ENCODE peak calls at places on chromosomes 13 and 19, in nine cellular contexts. H, P, O, N, V, K, G, R and M are unnamed samples.
A peak's percentile ranks its signal among the peaks of the same experiment; 100 is the strongest.

GRCh38 chr13:98368019-98368418 is 190.9 kb upstream of the RNF113B start:
- DNase-seq in V (no peak), G (no peak), H (no peak), K (no peak), R (no peak), P (no peak), N (no peak), O (no peak), M (no peak)

GRCh38 chr19:6842871-6843607 is 44.3 kb upstream of the ADGRE1 start:
- DNase-seq in R (no peak), G (no peak), K (no peak), N (no peak), P (no peak), H (no peak), O (no peak), V (no peak), M (no peak)

GRCh38 chr19:1361601-1362384 is 21.9 kb upstream of the NDUFS7 start:
- DNase-seq in O (no peak), H (no peak), K (no peak), R (peak; percentile 84), G (no peak), V (no peak), N (no peak), P (no peak), M (no peak)

GRCh38 chr19:50205681-50206138 is 2.3 kb downstream of the MYH14 start:
- DNase-seq in G (no peak), H (no peak), O (no peak), N (peak; percentile 89), V (no peak), K (no peak), P (peak; percentile 91), R (no peak), M (no peak)

GRCh38 chr19:43430142-43430710 is 15.5 kb downstream of the TEX101 start:
- DNase-seq in N (no peak), P (no peak), H (no peak), O (no peak), V (no peak), K (no peak), R (peak; percentile 8), G (no peak), M (no peak)

GRCh38 chr13:114135731-114136171 is 3.3 kb upstream of the RASA3 start:
- DNase-seq in G (no peak), R (no peak), N (no peak), O (no peak), V (no peak), P (peak; percentile 12), K (no peak), H (no peak), M (no peak)

GRCh38 chr13:74325106-74325505 is 190.9 kb upstream of the KLF12 start:
- DNase-seq in V (no peak), R (peak; percentile 74), N (no peak), O (no peak), H (peak; percentile 6), P (no peak), G (no peak), K (no peak), M (no peak)

GRCh38 chr19:49591731-49592485 is 926 bp downstream of the PRR12 start:
- DNase-seq in V (no peak), K (peak; percentile 35), N (peak; percentile 63), H (peak; percentile 57), O (no peak), G (peak; percentile 59), R (peak; percentile 40), P (peak; percentile 75), M (no peak)

GRCh38 chr13:28299941-28300340 is 161.6 kb downstream of the PAN3 start:
- DNase-seq in K (no peak), H (no peak), G (no peak), O (no peak), P (no peak), V (no peak), R (no peak), N (no peak), M (no peak)